ENCODE peak calls at places on chromosomes 2 and 18, in six cellular contexts. R is K562, C is NT2/D1, A is GM12878, O is H1, X is HepG2. B is an unnamed sample.

GRCh38 chr2:228845162-228845910 is 425.8 kb downstream of the PID1 start:
- DNase-seq in X (no peak), R (no peak), A (no peak), C (no peak), O (no peak), B (no peak)

GRCh38 chr2:31214638-31214915 is 2.7 kb downstream of the CAPN14 start:
- DNase-seq in X (no peak), O (peak), R (no peak), A (no peak), C (no peak), B (no peak)

GRCh38 chr2:235113854-235114253 is 162.0 kb downstream of the SH3BP4 start:
- DNase-seq in A (no peak), O (peak), R (no peak), X (no peak), C (no peak), B (no peak)

GRCh38 chr2:196113061-196113974 is 44.7 kb upstream of the DNAH7 start:
- DNase-seq in O (no peak), A (no peak), X (no peak), C (no peak), R (no peak), B (no peak)

GRCh38 chr18:669077-669476 is 11.6 kb downstream of the TYMS start:
- DNase-seq in O (no peak), A (no peak), X (no peak), C (no peak), R (no peak), B (no peak)

GRCh38 chr18:50626317-50626716 is 66.4 kb downstream of the MAPK4 start:
- DNase-seq in A (no peak), X (no peak), R (no peak), C (no peak), O (no peak), B (no peak)

GRCh38 chr2:157840568-157841156 is 35.5 kb downstream of the ACVR1 start:
- DNase-seq in O (no peak), A (no peak), C (no peak), R (no peak), X (peak), B (no peak)

GRCh38 chr18:36468161-36468560 is 170.6 kb downstream of the FHOD3 start:
- DNase-seq in A (no peak), O (no peak), R (no peak), X (no peak), C (no peak), B (no peak)

GRCh38 chr18:61719676-61720075 is 173.1 kb downstream of the RNF152 start:
- DNase-seq in X (no peak), O (no peak), C (no peak), R (no peak), A (no peak), B (no peak)

GRCh38 chr2:162221064-162221463 is 22.2 kb downstream of the FAP start:
- DNase-seq in X (peak), C (peak), R (peak), A (no peak), O (peak), B (peak)

GRCh38 chr2:240872317-240873097 is 3.9 kb downstream of the AGXT start:
- DNase-seq in C (no peak), O (no peak), R (no peak), X (no peak), A (no peak), B (no peak)

GRCh38 chr2:200077210-200077650 is 121.8 kb downstream of the MAIP1 start:
- DNase-seq in O (no peak), A (no peak), C (no peak), R (no peak), X (peak), B (no peak)

GRCh38 chr2:237500681-237501424 is 13.8 kb downstream of the MLPH start:
- DNase-seq in A (no peak), R (no peak), O (no peak), C (peak), X (no peak), B (peak)

GRCh38 chr2:136117909-136118818 is at the start of gene CXCR4:
- DNase-seq in X (no peak), C (peak), A (no peak), O (peak), R (peak), B (peak)

GRCh38 chr2:99821572-99822369 is 320.6 kb downstream of the AFF3 start:
- DNase-seq in O (no peak), X (no peak), C (no peak), R (no peak), A (no peak), B (no peak)

GRCh38 chr2:149027602-149028250 is 10.8 kb upstream of the LYPD6B start:
- DNase-seq in C (no peak), O (peak), X (no peak), R (no peak), A (no peak), B (no peak)

GRCh38 chr2:200348897-200349563 is 42.5 kb downstream of the SPATS2L start:
- DNase-seq in X (no peak), O (no peak), C (no peak), A (no peak), R (no peak), B (no peak)

GRCh38 chr2:222418734-222419133 is 5.6 kb upstream of the SGPP2 start:
- DNase-seq in C (no peak), X (no peak), R (no peak), A (no peak), O (no peak), B (no peak)

GRCh38 chr2:232260075-232260474 is 118.5 kb upstream of the ALPP start:
- DNase-seq in X (no peak), A (no peak), O (no peak), R (no peak), C (no peak), B (no peak)

GRCh38 chr2:241561811-241562210 is 3.3 kb downstream of the BOK start:
- DNase-seq in A (no peak), C (no peak), R (peak), X (no peak), O (no peak), B (no peak)

GRCh38 chr18:57441395-57441794 is 6.2 kb downstream of the ONECUT2 start:
- DNase-seq in R (no peak), A (no peak), O (peak), C (no peak), X (no peak), B (no peak)

GRCh38 chr2:216536725-216537124 is 38.1 kb downstream of the RPL37A start:
- DNase-seq in C (no peak), A (no peak), O (no peak), X (no peak), R (no peak), B (no peak)

GRCh38 chr2:2840101-2840531 is 509.0 kb upstream of the MYT1L start:
- DNase-seq in X (no peak), R (no peak), A (no peak), C (no peak), O (peak), B (no peak)

GRCh38 chr2:121031568-121032340 is 253.2 kb downstream of the TFCP2L1 start:
- DNase-seq in C (no peak), O (no peak), A (no peak), X (no peak), R (no peak), B (no peak)

GRCh38 chr18:73201940-73202339 is 334.2 kb upstream of the NETO1 start:
- DNase-seq in X (no peak), O (no peak), C (no peak), R (no peak), A (no peak), B (no peak)

GRCh38 chr18:61852496-61852895 is 40.3 kb downstream of the RNF152 start:
- DNase-seq in C (no peak), R (no peak), X (no peak), O (no peak), A (no peak), B (no peak)

GRCh38 chr2:85887566-85888019 is 1.2 kb downstream of the ST3GAL5 start:
- DNase-seq in O (no peak), X (no peak), C (no peak), A (no peak), R (no peak), B (no peak)

GRCh38 chr18:77001979-77002378 is 130.6 kb downstream of the MBP start:
- DNase-seq in R (no peak), X (no peak), O (no peak), C (no peak), A (no peak), B (no peak)

GRCh38 chr2:102708847-102709559 is 52.8 kb upstream of the TMEM182 start:
- DNase-seq in X (peak), O (no peak), A (no peak), C (no peak), R (no peak), B (peak)

GRCh38 chr18:11121426-11121825 is 27.9 kb downstream of the PIEZO2 start:
- DNase-seq in C (no peak), X (peak), O (no peak), A (no peak), R (no peak), B (no peak)

GRCh38 chr2:175605989-175606841 is 395.9 kb downstream of the LNPK start:
- DNase-seq in O (no peak), X (peak), A (no peak), R (no peak), C (no peak), B (no peak)

GRCh38 chr18:23972416-23972815 is 42.1 kb upstream of the TTC39C start:
- DNase-seq in O (no peak), X (no peak), A (peak), R (no peak), C (no peak), B (no peak)

GRCh38 chr18:74420926-74421325 is 36.2 kb downstream of the DIPK1C start:
- DNase-seq in X (no peak), R (no peak), C (no peak), O (no peak), A (no peak), B (no peak)

GRCh38 chr18:8301427-8302172 is 307.6 kb upstream of the RAB12 start:
- DNase-seq in A (no peak), X (peak), C (no peak), R (no peak), O (no peak), B (no peak)

GRCh38 chr2:20614201-20615045 is 36.5 kb downstream of the HS1BP3 start:
- DNase-seq in X (peak), O (no peak), R (no peak), C (peak), A (no peak), B (no peak)

GRCh38 chr2:68548396-68548795 is 81.0 kb downstream of the APLF start:
- DNase-seq in R (no peak), C (no peak), X (no peak), O (no peak), A (no peak), B (no peak)

GRCh38 chr2:118264591-118264990 is 176.3 kb downstream of the INSIG2 start:
- DNase-seq in R (no peak), A (no peak), C (no peak), X (no peak), O (no peak), B (no peak)

GRCh38 chr2:176063958-176064357 is 19.8 kb downstream of the EVX2 start:
- DNase-seq in R (no peak), O (no peak), C (no peak), A (no peak), X (no peak), B (no peak)

GRCh38 chr2:11482473-11483031 is 16.6 kb upstream of the E2F6 start:
- DNase-seq in O (peak), C (peak), X (no peak), A (no peak), R (no peak), B (no peak)

GRCh38 chr2:45776160-45776955 is 124.9 kb downstream of the PRKCE start:
- DNase-seq in R (no peak), X (no peak), C (no peak), O (no peak), A (no peak), B (no peak)

GRCh38 chr2:238684362-238685326 is 163.2 kb upstream of the TWIST2 start:
- DNase-seq in C (no peak), R (no peak), A (no peak), X (peak), O (no peak), B (peak)
- TF ChIP-seq ZNF274 in C (no peak), R (no peak), A (no peak), X (no peak), O (no peak), B (no peak)

DNA sequence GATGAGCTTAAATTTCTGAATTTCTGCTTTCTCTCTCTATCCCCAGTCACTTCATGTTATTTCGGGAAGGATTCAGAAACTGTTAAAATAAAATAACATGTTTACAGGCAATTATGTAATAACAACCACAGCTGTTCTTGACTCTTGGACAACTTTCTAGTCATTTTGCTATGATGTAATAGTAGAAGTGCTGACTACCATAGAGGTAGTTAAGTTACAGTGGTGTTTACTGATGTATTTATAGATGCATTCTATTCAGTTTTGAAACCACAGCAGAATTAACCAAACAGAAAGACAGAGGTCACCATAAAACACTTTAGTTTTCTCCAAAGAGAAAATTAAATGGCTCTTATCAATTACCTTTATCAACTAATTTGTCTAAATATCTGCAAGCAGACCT is 1292.0 kb upstream of the CHAC2 start:
- DNase-seq in C (no peak), O (no peak), X (no peak), A (no peak), R (no peak), B (no peak)
- TF ChIP-seq ZNF274 in C (no peak), O (no peak), X (no peak), A (no peak), R (no peak), B (no peak)

DNA sequence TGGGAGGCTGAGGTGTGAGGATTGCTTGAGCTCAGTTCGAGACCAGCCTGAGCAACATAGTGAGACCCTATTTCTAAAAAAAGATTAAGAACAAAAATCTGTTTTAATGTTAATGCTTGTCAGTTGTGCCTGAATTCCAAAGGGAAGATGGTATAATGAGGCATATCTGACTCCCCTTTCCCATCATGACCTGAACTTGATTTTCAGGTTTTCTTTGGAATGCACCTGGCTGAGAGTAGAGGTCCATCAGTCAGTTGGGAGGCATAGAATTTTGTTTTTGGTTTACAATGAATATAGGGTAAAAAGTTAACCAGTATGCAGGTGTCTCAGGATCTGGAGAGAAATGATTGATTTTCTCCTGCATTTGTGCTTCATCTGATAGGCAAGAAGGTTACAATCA is 20.4 kb downstream of the RPIA start:
- DNase-seq in R (no peak), A (no peak), C (no peak), O (no peak), X (no peak), B (no peak)
- TF ChIP-seq ZNF274 in R (no peak), A (no peak), C (no peak), O (no peak), X (no peak), B (no peak)

DNA sequence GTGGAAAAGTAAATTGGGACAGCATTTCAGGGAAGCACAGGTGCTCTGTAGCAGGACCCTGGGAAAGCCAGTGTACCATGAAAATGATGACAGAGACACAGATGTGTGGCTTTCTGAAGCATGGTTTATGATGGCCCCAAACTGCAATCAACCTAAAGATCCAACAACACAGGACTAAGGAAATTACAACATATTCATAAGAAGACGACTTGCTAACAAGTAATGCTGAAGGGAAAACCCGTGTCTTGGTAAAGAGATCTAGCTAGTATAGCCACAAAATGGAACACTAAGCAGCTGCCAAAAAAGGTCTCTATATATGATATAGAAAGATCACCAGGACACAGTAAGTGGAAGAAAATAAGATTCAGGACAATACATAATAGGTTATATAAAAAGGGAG is 53.2 kb downstream of the UXS1 start:
- DNase-seq in O (no peak), A (no peak), R (no peak), C (no peak), X (no peak), B (no peak)
- TF ChIP-seq ZNF274 in O (no peak), A (no peak), R (no peak), C (no peak), X (no peak), B (no peak)

GRCh38 chr18:70663141-70663540 is 374.3 kb downstream of the SOCS6 start:
- DNase-seq in X (no peak), R (no peak), O (no peak), C (no peak), A (no peak), B (no peak)

GRCh38 chr18:70662588-70662987 is 373.7 kb downstream of the SOCS6 start:
- DNase-seq in X (no peak), A (no peak), O (no peak), R (no peak), C (no peak), B (no peak)

DNA sequence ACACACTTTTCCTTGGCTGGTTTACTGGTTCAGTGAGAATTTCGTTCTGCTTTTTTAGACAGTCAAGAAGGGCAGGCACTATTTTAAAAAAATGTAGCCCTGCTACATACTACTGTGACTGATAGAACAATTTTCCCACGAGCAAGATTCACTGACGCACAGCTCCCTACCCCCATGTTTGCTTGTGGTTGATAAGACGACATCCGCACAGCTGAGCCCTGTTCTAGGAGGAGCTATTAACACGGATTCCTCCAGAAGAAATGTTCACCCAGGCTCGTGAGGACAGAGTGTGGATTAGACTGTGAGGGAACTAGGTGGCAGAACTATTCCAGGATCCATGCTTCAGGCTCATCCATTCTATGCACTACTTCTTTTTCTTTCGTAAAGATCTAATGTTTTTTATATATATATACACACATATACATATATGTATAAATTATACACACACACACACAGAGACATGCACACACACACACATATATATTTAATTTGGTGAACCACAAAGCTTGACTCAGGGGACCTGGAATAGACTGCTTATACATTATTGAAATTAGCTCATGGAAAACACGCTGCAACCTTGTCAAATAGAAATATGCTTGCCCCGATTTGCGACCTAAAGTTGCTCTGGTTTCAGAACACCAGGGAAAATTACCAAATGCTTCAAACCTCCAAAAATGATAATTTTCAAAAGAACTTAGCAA is 370.3 kb downstream of the SOCS6 start:
- DNase-seq in A (no peak), C (no peak), X (no peak), R (no peak), O (no peak), B (no peak)
- TF ChIP-seq ZNF274 in A (no peak), C (no peak), X (no peak), R (no peak), O (no peak), B (no peak)

GRCh38 chr2:182584462-182584861 is 131.6 kb upstream of the DNAJC10 start:
- DNase-seq in A (no peak), C (no peak), O (no peak), R (no peak), X (no peak), B (no peak)
- TF ChIP-seq ZNF274 in A (no peak), C (no peak), O (no peak), R (no peak), X (no peak), B (no peak)